ENCODE peak calls at places on chromosomes 11 and 22, in seven cellular contexts. One of them, this sample, is unnamed.

GRCh38 chr11:69516526-69516925 is 35.1 kb downstream of the LINC01488 start:
- DNase-seq in H4: no peak
- DNase-seq in HFFc6: peak; percentile 47
- DNase-seq in posterior vena cava: peak; percentile 38
- DNase-seq in kidney: no peak
- DNase-seq in B cell: no peak
- DNase-seq in neural crest cell: no peak
- DNase-seq in this sample: no peak

GRCh38 chr22:17366329-17366728 is 2.9 kb upstream of the CECR2 start:
- DNase-seq in posterior vena cava: no peak
- DNase-seq in HFFc6: no peak
- DNase-seq in B cell: no peak
- DNase-seq in neural crest cell: no peak
- DNase-seq in kidney: no peak
- DNase-seq in H4: no peak
- DNase-seq in this sample: no peak

GRCh38 chr11:99739464-99740089 is 718.8 kb downstream of the CNTN5 start:
- DNase-seq in kidney: no peak
- DNase-seq in neural crest cell: peak; percentile 32
- DNase-seq in posterior vena cava: no peak
- DNase-seq in B cell: no peak
- DNase-seq in HFFc6: no peak
- DNase-seq in H4: peak; percentile 22
- DNase-seq in this sample: peak; percentile 57

GRCh38 chr22:38772624-38772873 is 16.8 kb upstream of the SUN2 start:
- DNase-seq in posterior vena cava: no peak
- DNase-seq in kidney: no peak
- DNase-seq in HFFc6: no peak
- DNase-seq in neural crest cell: no peak
- DNase-seq in H4: no peak
- DNase-seq in B cell: no peak
- DNase-seq in this sample: no peak

GRCh38 chr11:12288934-12289666 is 88.3 kb upstream of the PARVA start:
- DNase-seq in kidney: peak; percentile 66
- DNase-seq in HFFc6: no peak
- DNase-seq in posterior vena cava: peak; percentile 80
- DNase-seq in B cell: no peak
- DNase-seq in H4: no peak
- DNase-seq in neural crest cell: no peak
- DNase-seq in this sample: no peak

GRCh38 chr11:103680861-103681260 is 355.6 kb upstream of the DDI1 start:
- DNase-seq in HFFc6: no peak
- DNase-seq in neural crest cell: no peak
- DNase-seq in kidney: no peak
- DNase-seq in H4: no peak
- DNase-seq in posterior vena cava: no peak
- DNase-seq in B cell: no peak
- DNase-seq in this sample: no peak

GRCh38 chr22:26671317-26672059 is 14.1 kb downstream of the MIAT start:
- DNase-seq in B cell: peak; percentile 79
- DNase-seq in kidney: no peak
- DNase-seq in H4: no peak
- DNase-seq in posterior vena cava: peak; percentile 88
- DNase-seq in HFFc6: no peak
- DNase-seq in neural crest cell: no peak
- DNase-seq in this sample: no peak

GRCh38 chr22:36419177-36419911 is 31.6 kb upstream of the MYH9 start:
- DNase-seq in kidney: peak; percentile 85
- DNase-seq in posterior vena cava: no peak
- DNase-seq in neural crest cell: no peak
- DNase-seq in H4: peak; percentile 90
- DNase-seq in B cell: no peak
- DNase-seq in HFFc6: peak; percentile 52
- DNase-seq in this sample: peak; percentile 62

GRCh38 chr11:58900479-58901420 is 38.5 kb upstream of the GLYATL1 start:
- DNase-seq in H4: peak; percentile 27
- DNase-seq in neural crest cell: peak; percentile 83
- DNase-seq in kidney: no peak
- DNase-seq in B cell: no peak
- DNase-seq in posterior vena cava: peak; percentile 86
- DNase-seq in HFFc6: peak; percentile 40
- DNase-seq in this sample: peak; percentile 92

GRCh38 chr11:42465613-42466012 is 846.2 kb upstream of the API5 start:
- DNase-seq in neural crest cell: no peak
- DNase-seq in HFFc6: no peak
- DNase-seq in B cell: no peak
- DNase-seq in H4: no peak
- DNase-seq in posterior vena cava: no peak
- DNase-seq in kidney: no peak
- DNase-seq in this sample: no peak

GRCh38 chr11:27718346-27718852 is 18.1 kb upstream of the BDNF start:
- DNase-seq in B cell: no peak
- DNase-seq in HFFc6: peak; percentile 88
- DNase-seq in neural crest cell: peak; percentile 42
- DNase-seq in H4: peak; percentile 96
- DNase-seq in kidney: no peak
- DNase-seq in posterior vena cava: no peak
- DNase-seq in this sample: no peak

GRCh38 chr22:31161386-31161785 is 1.4 kb downstream of the RNF185 start:
- DNase-seq in B cell: no peak
- DNase-seq in kidney: no peak
- DNase-seq in posterior vena cava: no peak
- DNase-seq in neural crest cell: no peak
- DNase-seq in HFFc6: no peak
- DNase-seq in H4: no peak
- DNase-seq in this sample: no peak

GRCh38 chr11:129287920-129288319 is 87.7 kb upstream of the BARX2 start:
- DNase-seq in neural crest cell: no peak
- DNase-seq in H4: no peak
- DNase-seq in B cell: no peak
- DNase-seq in posterior vena cava: no peak
- DNase-seq in HFFc6: no peak
- DNase-seq in kidney: no peak
- DNase-seq in this sample: no peak

GRCh38 chr11:2318707-2319106 is 16.9 kb downstream of the TSPAN32 start:
- DNase-seq in kidney: no peak
- DNase-seq in B cell: no peak
- DNase-seq in neural crest cell: no peak
- DNase-seq in posterior vena cava: no peak
- DNase-seq in H4: no peak
- DNase-seq in HFFc6: no peak
- DNase-seq in this sample: no peak

GRCh38 chr11:87331273-87331672 is 293.5 kb downstream of the TMEM135 start:
- DNase-seq in HFFc6: no peak
- DNase-seq in B cell: no peak
- DNase-seq in posterior vena cava: no peak
- DNase-seq in H4: no peak
- DNase-seq in kidney: no peak
- DNase-seq in neural crest cell: no peak
- DNase-seq in this sample: no peak

GRCh38 chr11:105829084-105829483 is 193.0 kb downstream of the MSANTD4 start:
- DNase-seq in H4: no peak
- DNase-seq in neural crest cell: no peak
- DNase-seq in HFFc6: no peak
- DNase-seq in posterior vena cava: no peak
- DNase-seq in kidney: no peak
- DNase-seq in B cell: peak; percentile 50
- DNase-seq in this sample: no peak

GRCh38 chr11:2777396-2777795 is 77.6 kb upstream of the KCNQ1OT1 start:
- DNase-seq in B cell: peak; percentile 0
- DNase-seq in posterior vena cava: peak; percentile 78
- DNase-seq in HFFc6: no peak
- DNase-seq in neural crest cell: peak; percentile 0
- DNase-seq in kidney: peak; percentile 81
- DNase-seq in H4: no peak
- DNase-seq in this sample: no peak

GRCh38 chr22:21712751-21713427 is 22.7 kb downstream of the YPEL1 start:
- DNase-seq in kidney: no peak
- DNase-seq in posterior vena cava: peak; percentile 88
- DNase-seq in B cell: peak; percentile 75
- DNase-seq in neural crest cell: peak; percentile 43
- DNase-seq in H4: peak; percentile 76
- DNase-seq in HFFc6: peak; percentile 66
- DNase-seq in this sample: peak; percentile 76

GRCh38 chr11:2919188-2919587 is 10.0 kb downstream of the PHLDA2 start:
- DNase-seq in H4: no peak
- DNase-seq in posterior vena cava: no peak
- DNase-seq in kidney: peak; percentile 66
- DNase-seq in HFFc6: no peak
- DNase-seq in neural crest cell: no peak
- DNase-seq in B cell: no peak
- DNase-seq in this sample: no peak

GRCh38 chr22:32205974-32206773 is 1.3 kb upstream of the RFPL2 start:
- DNase-seq in H4: no peak
- DNase-seq in B cell: no peak
- DNase-seq in posterior vena cava: no peak
- DNase-seq in neural crest cell: peak; percentile 25
- DNase-seq in kidney: no peak
- DNase-seq in HFFc6: no peak
- DNase-seq in this sample: no peak

GRCh38 chr22:37353839-37354238 is 71.5 kb downstream of the CYTH4 start:
- DNase-seq in H4: no peak
- DNase-seq in B cell: no peak
- DNase-seq in neural crest cell: no peak
- DNase-seq in kidney: no peak
- DNase-seq in posterior vena cava: no peak
- DNase-seq in HFFc6: no peak
- DNase-seq in this sample: no peak

GRCh38 chr11:34682822-34683221 is 61.9 kb downstream of the EHF start:
- DNase-seq in neural crest cell: no peak
- DNase-seq in H4: peak; percentile 45
- DNase-seq in posterior vena cava: no peak
- DNase-seq in HFFc6: no peak
- DNase-seq in kidney: no peak
- DNase-seq in B cell: no peak
- DNase-seq in this sample: no peak

This sample was measured in retina.